ENCODE peak calls at places on chromosomes 11 and 22, in ten cellular contexts. I, B, U, Q, M, E, V, N, R and G are unnamed samples.

GRCh38 chr11:34653851-34654490 is 33.1 kb downstream of the EHF start:
- DNase-seq in I (no peak), B (peak), U (peak), Q (peak), M (peak), E (peak), V (no peak), N (peak), R (peak), G (peak)

GRCh38 chr22:44074286-44074984 is 50.3 kb downstream of the PARVB start:
- DNase-seq in I (no peak), B (no peak), U (no peak), Q (no peak), M (no peak), E (no peak), V (no peak), N (no peak), R (no peak), G (no peak)

GRCh38 chr11:27124514-27125264 is 84.1 kb downstream of the BBOX1 start:
- DNase-seq in I (no peak), B (no peak), U (peak), Q (no peak), M (no peak), E (peak), V (no peak), N (peak), R (no peak), G (no peak)

GRCh38 chr22:37283393-37283937 is 1.2 kb downstream of the CYTH4 start:
- DNase-seq in I (no peak), B (no peak), U (no peak), Q (no peak), M (no peak), E (no peak), V (no peak), N (no peak), R (no peak), G (peak)

GRCh38 chr11:93740802-93741093 is 547 bp downstream of the TAF1D start:
- DNase-seq in I (no peak), B (peak), U (peak), Q (peak), M (peak), E (no peak), V (peak), N (peak), R (peak), G (peak)

GRCh38 chr22:43451651-43452050 is 39.8 kb downstream of the MPPED1 start:
- DNase-seq in I (no peak), B (no peak), U (no peak), Q (no peak), M (no peak), E (no peak), V (no peak), N (no peak), R (no peak), G (no peak)

GRCh38 chr11:8263769-8264410 is at the start of gene LMO1:
- DNase-seq in I (peak), B (peak), U (peak), Q (peak), M (peak), E (peak), V (peak), N (peak), R (peak), G (peak)

GRCh38 chr11:66856496-66857233 is at the start of gene LRFN4:
- DNase-seq in I (peak), B (no peak), U (no peak), Q (no peak), M (peak), E (no peak), V (peak), N (no peak), R (no peak), G (no peak)

GRCh38 chr11:47175746-47176327 is 842 bp downstream of the ARFGAP2 start:
- DNase-seq in I (no peak), B (no peak), U (no peak), Q (no peak), M (no peak), E (no peak), V (no peak), N (no peak), R (no peak), G (no peak)

GRCh38 chr11:128448487-128448886 is 138.9 kb downstream of the ETS1 start:
- DNase-seq in I (no peak), B (peak), U (no peak), Q (peak), M (peak), E (no peak), V (no peak), N (peak), R (peak), G (no peak)

GRCh38 chr11:121391914-121392313 is 60.2 kb upstream of the SORL1 start:
- DNase-seq in I (no peak), B (no peak), U (no peak), Q (no peak), M (no peak), E (no peak), V (no peak), N (no peak), R (peak), G (no peak)

GRCh38 chr11:85718991-85719807 is 33.2 kb upstream of the CCDC89 start:
- DNase-seq in I (no peak), B (peak), U (peak), Q (peak), M (peak), E (peak), V (no peak), N (peak), R (peak), G (no peak)

GRCh38 chr11:36098976-36099375 is 155.1 kb downstream of the LDLRAD3 start:
- DNase-seq in I (no peak), B (no peak), U (no peak), Q (no peak), M (no peak), E (no peak), V (no peak), N (no peak), R (no peak), G (no peak)

GRCh38 chr22:40634119-40634903 is 2.2 kb downstream of the MRTFA start:
- DNase-seq in I (no peak), B (no peak), U (no peak), Q (no peak), M (no peak), E (no peak), V (no peak), N (no peak), R (no peak), G (no peak)

GRCh38 chr11:20353829-20354434 is 9.6 kb upstream of the HTATIP2 start:
- DNase-seq in I (no peak), B (no peak), U (peak), Q (peak), M (peak), E (no peak), V (no peak), N (peak), R (no peak), G (no peak)

GRCh38 chr22:43085658-43086606 is 3.3 kb downstream of the TTLL1 start:
- DNase-seq in I (no peak), B (no peak), U (no peak), Q (no peak), M (no peak), E (no peak), V (no peak), N (no peak), R (no peak), G (no peak)

GRCh38 chr11:721347-721912 is 15.4 kb downstream of the EPS8L2 start:
- DNase-seq in I (no peak), B (no peak), U (no peak), Q (no peak), M (no peak), E (no peak), V (no peak), N (no peak), R (no peak), G (no peak)

GRCh38 chr11:107696140-107696539 is 15.7 kb downstream of the SLN start:
- DNase-seq in I (no peak), B (peak), U (peak), Q (peak), M (peak), E (peak), V (no peak), N (peak), R (no peak), G (no peak)

GRCh38 chr11:75938543-75938942 is 123.5 kb downstream of the UVRAG start:
- DNase-seq in I (no peak), B (peak), U (peak), Q (peak), M (no peak), E (no peak), V (no peak), N (peak), R (no peak), G (no peak)

GRCh38 chr11:64874308-64874707 is 4.1 kb downstream of the EHD1 start:
- DNase-seq in I (no peak), B (peak), U (no peak), Q (no peak), M (no peak), E (no peak), V (no peak), N (no peak), R (no peak), G (no peak)

GRCh38 chr11:122816701-122817100 is 21.6 kb upstream of the CRTAM start:
- DNase-seq in I (no peak), B (no peak), U (peak), Q (no peak), M (no peak), E (no peak), V (no peak), N (no peak), R (no peak), G (no peak)

GRCh38 chr22:35312198-35313059 is 12.7 kb downstream of the TOM1 start:
- DNase-seq in I (no peak), B (peak), U (no peak), Q (peak), M (no peak), E (no peak), V (no peak), N (peak), R (no peak), G (peak)

GRCh38 chr11:5369793-5370192 is 13.8 kb upstream of the OR51M1 start:
- DNase-seq in I (no peak), B (no peak), U (peak), Q (peak), M (peak), E (no peak), V (no peak), N (peak), R (no peak), G (no peak)

GRCh38 chr22:45105281-45105700 is 58.4 kb upstream of the NUP50 start:
- DNase-seq in I (no peak), B (peak), U (peak), Q (no peak), M (no peak), E (peak), V (no peak), N (peak), R (no peak), G (no peak)

GRCh38 chr22:23035557-23036277 is 34.6 kb upstream of the GNAZ start:
- DNase-seq in I (no peak), B (no peak), U (no peak), Q (no peak), M (no peak), E (no peak), V (no peak), N (no peak), R (no peak), G (no peak)

GRCh38 chr22:23034621-23035556 is 35.4 kb upstream of the GNAZ start:
- DNase-seq in I (no peak), B (no peak), U (no peak), Q (no peak), M (no peak), E (no peak), V (no peak), N (no peak), R (no peak), G (no peak)

GRCh38 chr22:23031795-23032194 is 38.5 kb upstream of the GNAZ start:
- DNase-seq in I (no peak), B (no peak), U (no peak), Q (no peak), M (no peak), E (no peak), V (no peak), N (no peak), R (no peak), G (no peak)

GRCh38 chr22:23032681-23033080 is 37.6 kb upstream of the GNAZ start:
- DNase-seq in I (no peak), B (no peak), U (no peak), Q (no peak), M (no peak), E (no peak), V (no peak), N (no peak), R (no peak), G (no peak)

GRCh38 chr22:23033116-23033905 is 37.0 kb upstream of the GNAZ start:
- DNase-seq in I (no peak), B (no peak), U (no peak), Q (no peak), M (no peak), E (no peak), V (no peak), N (no peak), R (no peak), G (no peak)
- TF ChIP-seq CTCF in I (no peak), B (no peak), U (no peak), Q (no peak), M (no peak), E (no peak), V (no peak), N (no peak), R (no peak), G (no peak)

GRCh38 chr11:32374261-32374711 is 61.1 kb downstream of the WT1 start:
- DNase-seq in I (no peak), B (no peak), U (peak), Q (no peak), M (peak), E (peak), V (no peak), N (no peak), R (no peak), G (peak)
- TF ChIP-seq CTCF in I (peak), B (peak), U (peak), Q (peak), M (peak), E (peak), V (no peak), N (peak), R (peak), G (peak)

GRCh38 chr11:28616566-28616965 is 508.4 kb downstream of the METTL15 start:
- DNase-seq in I (no peak), B (peak), U (no peak), Q (no peak), M (no peak), E (no peak), V (no peak), N (no peak), R (no peak), G (no peak)
- TF ChIP-seq CTCF in I (no peak), B (no peak), U (no peak), Q (no peak), M (no peak), E (no peak), V (no peak), N (no peak), R (no peak), G (no peak)

GRCh38 chr11:70158201-70158600 is 44.9 kb upstream of the FADD start:
- DNase-seq in I (no peak), B (no peak), U (peak), Q (peak), M (peak), E (no peak), V (no peak), N (peak), R (no peak), G (no peak)
- TF ChIP-seq CTCF in I (peak), B (peak), U (peak), Q (peak), M (no peak), E (peak), V (no peak), N (peak), R (no peak), G (no peak)

GRCh38 chr11:14029415-14029814 is 66.9 kb downstream of the SPON1 start:
- DNase-seq in I (no peak), B (no peak), U (peak), Q (no peak), M (no peak), E (no peak), V (no peak), N (no peak), R (no peak), G (no peak)
- TF ChIP-seq CTCF in I (no peak), B (no peak), U (no peak), Q (no peak), M (no peak), E (no peak), V (no peak), N (no peak), R (no peak), G (no peak)

GRCh38 chr11:118789501-118790356 is 1.2 kb downstream of the DDX6 start:
- DNase-seq in I (no peak), B (peak), U (peak), Q (peak), M (no peak), E (no peak), V (no peak), N (peak), R (no peak), G (no peak)
- TF ChIP-seq CTCF in I (no peak), B (no peak), U (no peak), Q (no peak), M (no peak), E (no peak), V (no peak), N (no peak), R (no peak), G (no peak)

GRCh38 chr11:69376155-69377028 is 82.4 kb downstream of the MYEOV start:
- DNase-seq in I (no peak), B (no peak), U (no peak), Q (no peak), M (no peak), E (no peak), V (no peak), N (no peak), R (peak), G (peak)
- TF ChIP-seq CTCF in I (no peak), B (no peak), U (no peak), Q (no peak), M (no peak), E (no peak), V (no peak), N (no peak), R (no peak), G (no peak)